ENCODE peak calls at places on chromosomes 2 and 18, in four cellular contexts. One of them, this sample, is unnamed.

GRCh38 chr2:144230452-144231085 is 289.4 kb downstream of the ZEB2 start:
- ATAC-seq in aorta: no peak
- ATAC-seq in gastrocnemius medialis: no peak
- ATAC-seq in pancreas: peak; percentile 63
- ATAC-seq in this sample: no peak

GRCh38 chr2:55038428-55038827 is 11.8 kb downstream of the RTN4 start:
- ATAC-seq in aorta: no peak
- ATAC-seq in gastrocnemius medialis: no peak
- ATAC-seq in pancreas: no peak
- ATAC-seq in this sample: no peak

GRCh38 chr2:233553366-233553765 is 13.2 kb downstream of the USP40 start:
- ATAC-seq in aorta: no peak
- ATAC-seq in gastrocnemius medialis: no peak
- ATAC-seq in pancreas: no peak
- ATAC-seq in this sample: no peak

GRCh38 chr2:88471083-88471942 is 18.8 kb upstream of the FOXI3 start:
- ATAC-seq in aorta: no peak
- ATAC-seq in gastrocnemius medialis: no peak
- ATAC-seq in pancreas: no peak
- ATAC-seq in this sample: no peak

GRCh38 chr2:157404363-157404762 is 39.5 kb downstream of the CYTIP start:
- ATAC-seq in aorta: no peak
- ATAC-seq in gastrocnemius medialis: no peak
- ATAC-seq in pancreas: no peak
- ATAC-seq in this sample: peak; percentile 81

GRCh38 chr2:56801214-56801613 is 617.4 kb downstream of the CCDC85A start:
- ATAC-seq in aorta: no peak
- ATAC-seq in gastrocnemius medialis: no peak
- ATAC-seq in pancreas: no peak
- ATAC-seq in this sample: no peak

GRCh38 chr2:131077182-131077846 is 15.9 kb downstream of the FAM168B start:
- ATAC-seq in aorta: no peak
- ATAC-seq in gastrocnemius medialis: peak; percentile 78
- ATAC-seq in pancreas: no peak
- ATAC-seq in this sample: no peak

GRCh38 chr2:163401481-163401880 is 334.3 kb downstream of the FIGN start:
- ATAC-seq in aorta: no peak
- ATAC-seq in gastrocnemius medialis: no peak
- ATAC-seq in pancreas: no peak
- ATAC-seq in this sample: no peak

GRCh38 chr2:62724886-62725711 is 19.6 kb downstream of the EHBP1 start:
- ATAC-seq in aorta: no peak
- ATAC-seq in gastrocnemius medialis: no peak
- ATAC-seq in pancreas: peak; percentile 48
- ATAC-seq in this sample: peak; percentile 88

GRCh38 chr18:7273301-7273911 is 42.5 kb downstream of the LRRC30 start:
- ATAC-seq in aorta: peak; percentile 81
- ATAC-seq in gastrocnemius medialis: peak; percentile 48
- ATAC-seq in pancreas: no peak
- ATAC-seq in this sample: peak; percentile 68

GRCh38 chr2:104254017-104254416 is 599.9 kb upstream of the POU3F3 start:
- ATAC-seq in aorta: no peak
- ATAC-seq in gastrocnemius medialis: no peak
- ATAC-seq in pancreas: no peak
- ATAC-seq in this sample: no peak

GRCh38 chr2:71082402-71083252 is 14.2 kb downstream of the NAGK start:
- ATAC-seq in aorta: no peak
- ATAC-seq in gastrocnemius medialis: no peak
- ATAC-seq in pancreas: no peak
- ATAC-seq in this sample: no peak

GRCh38 chr2:226079186-226079585 is 679.7 kb downstream of the NYAP2 start:
- ATAC-seq in aorta: no peak
- ATAC-seq in gastrocnemius medialis: no peak
- ATAC-seq in pancreas: no peak
- ATAC-seq in this sample: no peak

GRCh38 chr2:80126596-80127189 is 177.9 kb downstream of the LRRTM1 start:
- ATAC-seq in aorta: no peak
- ATAC-seq in gastrocnemius medialis: no peak
- ATAC-seq in pancreas: no peak
- ATAC-seq in this sample: no peak

GRCh38 chr2:96747061-96747460 is 7.2 kb upstream of the LMAN2L start:
- ATAC-seq in aorta: no peak
- ATAC-seq in gastrocnemius medialis: no peak
- ATAC-seq in pancreas: no peak
- ATAC-seq in this sample: no peak

GRCh38 chr2:123073371-123073770 is 951.7 kb upstream of the CNTNAP5 start:
- ATAC-seq in aorta: no peak
- ATAC-seq in gastrocnemius medialis: no peak
- ATAC-seq in pancreas: no peak
- ATAC-seq in this sample: no peak

GRCh38 chr2:142603761-142604160 is 273.7 kb upstream of the KYNU start:
- ATAC-seq in aorta: no peak
- ATAC-seq in gastrocnemius medialis: no peak
- ATAC-seq in pancreas: no peak
- ATAC-seq in this sample: no peak

GRCh38 chr2:25524507-25524906 is 148.9 kb downstream of the DTNB start:
- ATAC-seq in aorta: no peak
- ATAC-seq in gastrocnemius medialis: no peak
- ATAC-seq in pancreas: no peak
- ATAC-seq in this sample: no peak

GRCh38 chr18:48418000-48418399 is 8.8 kb upstream of the ZBTB7C start:
- ATAC-seq in aorta: no peak
- ATAC-seq in gastrocnemius medialis: no peak
- ATAC-seq in pancreas: no peak
- ATAC-seq in this sample: no peak

GRCh38 chr18:76145506-76145905 is 349.5 kb downstream of the ZNF516 start:
- ATAC-seq in aorta: no peak
- ATAC-seq in gastrocnemius medialis: no peak
- ATAC-seq in pancreas: no peak
- ATAC-seq in this sample: no peak

GRCh38 chr2:231930601-231931281 is 4.5 kb upstream of the NPPC start:
- ATAC-seq in aorta: no peak
- ATAC-seq in gastrocnemius medialis: peak; percentile 35
- ATAC-seq in pancreas: no peak
- ATAC-seq in this sample: no peak

GRCh38 chr2:241087420-241088268 is 14.4 kb downstream of the MTERF4 start:
- ATAC-seq in aorta: no peak
- ATAC-seq in gastrocnemius medialis: no peak
- ATAC-seq in pancreas: no peak
- ATAC-seq in this sample: no peak

GRCh38 chr2:65554765-65555561 is 122.6 kb upstream of the SPRED2 start:
- ATAC-seq in aorta: no peak
- ATAC-seq in gastrocnemius medialis: no peak
- ATAC-seq in pancreas: no peak
- ATAC-seq in this sample: no peak

GRCh38 chr2:63827749-63828148 is 13.9 kb upstream of the UGP2 start:
- ATAC-seq in aorta: peak; percentile 50
- ATAC-seq in gastrocnemius medialis: no peak
- ATAC-seq in pancreas: no peak
- ATAC-seq in this sample: no peak

GRCh38 chr2:164567335-164567989 is 53.8 kb downstream of the GRB14 start:
- ATAC-seq in aorta: no peak
- ATAC-seq in gastrocnemius medialis: no peak
- ATAC-seq in pancreas: no peak
- ATAC-seq in this sample: no peak

GRCh38 chr2:108607706-108608301 is 73.5 kb downstream of the LIMS1 start:
- ATAC-seq in aorta: no peak
- ATAC-seq in gastrocnemius medialis: peak; percentile 68
- ATAC-seq in pancreas: no peak
- ATAC-seq in this sample: no peak

GRCh38 chr2:215845839-215846586 is 167.3 kb downstream of the MREG start:
- ATAC-seq in aorta: no peak
- ATAC-seq in gastrocnemius medialis: no peak
- ATAC-seq in pancreas: no peak
- ATAC-seq in this sample: no peak

GRCh38 chr2:157107460-157107859 is 150.0 kb upstream of the GALNT5 start:
- ATAC-seq in aorta: no peak
- ATAC-seq in gastrocnemius medialis: no peak
- ATAC-seq in pancreas: no peak
- ATAC-seq in this sample: no peak

GRCh38 chr2:234763051-234763909 is 188.5 kb upstream of the SH3BP4 start:
- ATAC-seq in aorta: peak; percentile 38
- ATAC-seq in gastrocnemius medialis: no peak
- ATAC-seq in pancreas: peak; percentile 38
- ATAC-seq in this sample: no peak

GRCh38 chr2:136058951-136059530 is 58.9 kb downstream of the CXCR4 start:
- ATAC-seq in aorta: no peak
- ATAC-seq in gastrocnemius medialis: no peak
- ATAC-seq in pancreas: no peak
- ATAC-seq in this sample: no peak

GRCh38 chr18:9922592-9923308 is 8.9 kb downstream of the VAPA start:
- ATAC-seq in aorta: no peak
- ATAC-seq in gastrocnemius medialis: no peak
- ATAC-seq in pancreas: no peak
- ATAC-seq in this sample: no peak